ENCODE peak calls at places on chromosomes 11 and 22, in seven cellular contexts. T is PC-3; P is effector memory CD4-positive, alpha-beta T cell; Q is Peyer's patch; L is brain microvascular endothelial cell; C is body of pancreas; V is left lung. A is an unnamed sample.

GRCh38 chr22:37276771-37277170 is 5.5 kb upstream of the CYTH4 start:
- DNase-seq in P (no peak), T (no peak), Q (no peak), L (peak; percentile 18), C (no peak), V (peak; percentile 29), A (no peak)

GRCh38 chr11:26191193-26191592 is 140.7 kb upstream of the ANO3 start:
- DNase-seq in T (no peak), Q (no peak), V (no peak), L (no peak), C (no peak), P (no peak), A (no peak)

GRCh38 chr22:45506961-45507360 is 4.3 kb downstream of the FBLN1 start:
- DNase-seq in T (no peak), P (no peak), L (no peak), Q (no peak), C (no peak), V (no peak), A (no peak)

GRCh38 chr11:39365809-39366436 is 2093.5 kb downstream of the LRRC4C start:
- DNase-seq in C (no peak), V (no peak), T (peak; percentile 75), L (no peak), P (no peak), Q (no peak), A (no peak)

GRCh38 chr11:79525257-79525656 is 84.4 kb upstream of the TENM4 start:
- DNase-seq in Q (no peak), P (no peak), V (no peak), C (no peak), L (no peak), T (peak; percentile 21), A (no peak)

GRCh38 chr22:25148149-25148691 is 51.4 kb upstream of the CRYBB3 start:
- DNase-seq in Q (peak; percentile 72), T (no peak), L (no peak), V (no peak), C (peak; percentile 60), P (no peak), A (no peak)

GRCh38 chr11:75349540-75350116 is 1.8 kb downstream of the ARRB1 start:
- DNase-seq in P (no peak), C (no peak), L (no peak), T (no peak), Q (peak; percentile 63), V (peak; percentile 73), A (no peak)

GRCh38 chr11:1931791-1932480 is 12.4 kb downstream of the TNNT3 start:
- DNase-seq in T (no peak), P (no peak), L (no peak), C (peak; percentile 10), V (peak; percentile 26), Q (no peak), A (peak; percentile 16)

GRCh38 chr11:118519549-118519948 is 7.7 kb upstream of the TTC36 start:
- DNase-seq in L (no peak), Q (no peak), V (no peak), P (no peak), C (no peak), T (no peak), A (no peak)

GRCh38 chr11:68447015-68447801 is 13.3 kb upstream of the PPP6R3 start:
- DNase-seq in C (peak; percentile 77), V (peak; percentile 78), L (peak; percentile 46), P (peak; percentile 40), T (peak; percentile 78), Q (peak; percentile 88), A (peak; percentile 70)

GRCh38 chr11:128715691-128716153 is 21.9 kb downstream of the FLI1 start:
- DNase-seq in V (no peak), P (no peak), C (no peak), T (peak; percentile 25), L (peak; percentile 47), Q (no peak), A (peak; percentile 48)

GRCh38 chr11:132106336-132106982 is 736.0 kb downstream of the NTM start:
- DNase-seq in L (no peak), P (no peak), Q (no peak), V (no peak), C (no peak), T (peak; percentile 35), A (no peak)

GRCh38 chr11:59918987-59919589 is 19.1 kb upstream of the OOSP1 start:
- DNase-seq in L (peak; percentile 71), V (no peak), T (peak; percentile 91), P (no peak), Q (peak; percentile 55), C (peak; percentile 31), A (peak; percentile 29)

GRCh38 chr22:37353839-37354238 is 71.5 kb downstream of the CYTH4 start:
- DNase-seq in T (no peak), C (no peak), L (no peak), P (no peak), V (no peak), Q (no peak), A (no peak)

DNA sequence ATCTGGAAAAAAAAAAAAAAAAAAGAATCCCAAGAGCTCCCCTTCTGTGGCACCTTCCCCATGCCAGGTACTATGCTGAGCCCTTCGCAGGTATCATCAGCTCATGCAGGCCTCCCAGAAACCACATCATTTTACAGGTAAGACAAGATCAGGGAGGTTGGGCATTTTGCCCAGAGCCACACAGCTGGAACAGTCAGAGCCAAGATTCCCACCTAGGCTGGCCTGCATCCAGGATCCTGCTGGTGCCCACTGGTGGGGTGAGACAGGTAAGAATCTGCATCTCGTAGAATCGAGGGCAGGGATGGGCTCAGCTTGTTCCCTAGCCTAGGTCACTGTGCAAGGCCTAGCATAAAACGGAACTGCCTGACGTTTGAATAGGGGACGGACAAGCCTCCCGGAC is 15.7 kb upstream of the MEN1 start:
- DNase-seq in V (no peak), Q (no peak), T (no peak), L (no peak), C (no peak), P (no peak), A (no peak)
- H3K36me3 ChIP-seq in V (no peaks in the 10 kb centered on the region), Q (no peaks in the 10 kb centered on the region), T (peaks cover 23% of the 10 kb centered on the region), L (no peaks in the 10 kb centered on the region), C (peaks cover 15% of the 10 kb centered on the region), P (no peaks in the 10 kb centered on the region), A (no peaks in the 10 kb centered on the region)

GRCh38 chr11:35154960-35155359 is 16.0 kb downstream of the CD44 start:
- DNase-seq in V (no peak), Q (no peak), P (no peak), C (no peak), T (no peak), L (no peak), A (no peak)

GRCh38 chr11:35151896-35152295 is 12.9 kb downstream of the CD44 start:
- DNase-seq in L (no peak), T (no peak), Q (no peak), P (no peak), C (no peak), V (no peak), A (no peak)

GRCh38 chr11:35153280-35153679 is 14.3 kb downstream of the CD44 start:
- DNase-seq in L (no peak), P (no peak), V (no peak), C (no peak), Q (no peak), T (no peak), A (no peak)

GRCh38 chr11:35151241-35151640 is 12.3 kb downstream of the CD44 start:
- DNase-seq in L (peak; percentile 59), T (no peak), P (no peak), V (no peak), C (no peak), Q (no peak), A (no peak)

DNA sequence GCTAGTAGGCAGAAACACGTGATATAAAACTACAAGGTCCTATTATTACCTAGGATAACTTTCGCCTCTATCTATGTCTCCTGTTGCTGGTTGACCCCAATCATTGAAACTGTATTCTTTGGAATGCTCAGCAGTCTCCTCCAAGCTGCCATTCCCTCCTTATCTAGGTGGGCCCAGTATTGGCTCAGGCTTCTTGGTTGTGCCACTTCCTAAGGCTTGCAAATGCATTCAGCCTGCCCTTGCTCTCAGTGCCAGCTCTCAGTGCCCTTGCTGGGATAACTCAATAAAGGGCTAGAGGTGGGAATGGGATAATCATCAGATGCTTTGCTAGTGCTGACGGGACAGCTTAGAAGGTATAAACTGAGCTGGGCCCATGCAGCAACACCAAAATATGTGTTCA is 13.6 kb downstream of the CD44 start:
- DNase-seq in T (no peak), P (no peak), L (no peak), Q (no peak), C (no peak), V (no peak), A (no peak)
- H3K36me3 ChIP-seq in T (peaks cover 83% of the 10 kb centered on the region), P (peaks cover 41% of the 10 kb centered on the region), L (no peaks in the 10 kb centered on the region), Q (no peaks in the 10 kb centered on the region), C (no peaks in the 10 kb centered on the region), V (no peaks in the 10 kb centered on the region), A (peaks cover 82% of the 10 kb centered on the region)

GRCh38 chr22:40955516-40955915 is 4.3 kb downstream of the RBX1 start:
- DNase-seq in L (no peak), T (no peak), P (no peak), C (no peak), V (no peak), Q (no peak), A (no peak)

GRCh38 chr22:40953446-40953845 is 2.3 kb downstream of the RBX1 start:
- DNase-seq in L (no peak), T (no peak), Q (no peak), P (no peak), V (no peak), C (no peak), A (no peak)

GRCh38 chr22:40960137-40960536 is 9.0 kb downstream of the RBX1 start:
- DNase-seq in L (no peak), P (no peak), V (no peak), T (no peak), C (no peak), Q (peak; percentile 21), A (no peak)

GRCh38 chr22:40954095-40954494 is 2.9 kb downstream of the RBX1 start:
- DNase-seq in T (no peak), V (no peak), P (no peak), Q (no peak), L (no peak), C (no peak), A (no peak)

DNA sequence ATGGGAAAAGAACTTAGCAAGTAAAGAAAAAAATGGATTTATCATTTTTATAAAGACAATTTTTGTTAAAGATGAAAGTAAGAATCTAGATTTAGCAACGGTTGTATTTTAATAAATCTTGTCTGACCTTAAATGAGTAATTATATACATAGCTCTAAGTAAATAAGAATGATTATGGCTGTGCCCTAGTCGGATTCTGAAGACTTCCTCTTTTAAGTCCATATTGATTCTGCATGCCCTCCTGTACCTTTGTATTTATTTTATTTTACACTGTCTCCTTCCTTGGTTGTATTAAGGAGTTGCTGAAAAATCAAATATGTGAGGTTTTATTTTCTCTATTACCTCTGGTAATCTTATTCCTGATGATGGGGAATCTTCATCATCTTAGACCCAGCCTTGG is 7.2 kb downstream of the RBX1 start:
- DNase-seq in Q (no peak), C (no peak), L (no peak), T (no peak), P (no peak), V (no peak), A (no peak)
- H3K36me3 ChIP-seq in Q (no peaks in the 10 kb centered on the region), C (no peaks in the 10 kb centered on the region), L (peaks cover 9% of the 10 kb centered on the region), T (peaks cover 13% of the 10 kb centered on the region), P (peaks cover 17% of the 10 kb centered on the region), V (no peaks in the 10 kb centered on the region), A (peaks cover 79% of the 10 kb centered on the region)

DNA sequence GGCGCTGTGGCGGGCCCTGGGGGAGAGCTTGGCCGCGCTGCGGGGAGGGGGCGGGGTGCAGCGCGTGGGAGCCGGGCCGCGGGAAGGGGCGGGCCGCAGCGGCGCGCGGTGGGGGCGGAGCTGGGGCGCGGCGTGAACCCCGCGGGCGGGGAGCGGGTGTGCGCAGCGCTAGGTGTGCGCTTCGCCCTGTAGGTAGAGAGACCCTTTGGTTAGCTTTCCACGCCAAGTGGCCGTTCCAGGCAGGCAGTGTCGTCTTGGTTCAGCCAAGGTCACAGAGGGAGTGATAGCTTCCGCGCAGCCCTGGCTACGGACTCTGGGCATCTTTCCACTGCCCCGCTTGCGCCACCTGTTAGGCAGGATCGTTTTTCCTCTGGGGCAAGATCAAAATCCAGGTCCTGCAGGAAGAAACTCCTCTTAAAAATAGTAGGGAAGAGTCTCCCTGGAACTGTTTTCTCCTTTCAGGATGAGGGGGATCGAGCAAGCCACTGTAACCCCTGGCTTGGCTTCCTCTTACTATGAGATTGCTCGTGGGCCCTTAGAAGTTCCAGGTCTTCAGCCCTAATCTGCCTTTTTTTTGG is 434 bp downstream of the BANF1 start:
- DNase-seq in V (peak; percentile 55), Q (no peak), C (peak; percentile 79), L (no peak), T (peak; percentile 63), P (no peak), A (peak; percentile 62)
- H3K36me3 ChIP-seq in V (no peaks in the 10 kb centered on the region), Q (no peaks in the 10 kb centered on the region), C (peaks cover 10% of the 10 kb centered on the region), L (peaks cover 34% of the 10 kb centered on the region), T (peaks cover 42% of the 10 kb centered on the region), P (peaks cover 36% of the 10 kb centered on the region), A (peaks cover 80% of the 10 kb centered on the region)

A was measured in SJSA1.